ENCODE peak calls at places on chromosomes 12 and 14, in six cellular contexts. One of them, this sample, is unnamed.
A peak's percentile ranks its signal among the peaks of the same experiment; 100 is the strongest.

GRCh38 chr12:58387199-58387598 is 445.8 kb downstream of the ATP23 start:
- DNase-seq in NCI-H748 treated with DMSO at 0.1 percent for 48 hours: no peak
- DNase-seq in effector CD4-positive, alpha-beta T cell: no peak
- DNase-seq in foreskin fibroblast: peak; percentile 64
- DNase-seq in activated T-cell treated with anti-CD3 and anti-CD28 coated beads, Interleukin-2, amount 50 U/mL, for 48 hours: no peak
- DNase-seq in upper lobe of right lung: no peak
- DNase-seq in this sample: no peak

GRCh38 chr12:6092784-6093722 is 31.4 kb downstream of the VWF start:
- DNase-seq in NCI-H748 treated with DMSO at 0.1 percent for 48 hours: no peak
- DNase-seq in effector CD4-positive, alpha-beta T cell: no peak
- DNase-seq in foreskin fibroblast: peak; percentile 92
- DNase-seq in activated T-cell treated with anti-CD3 and anti-CD28 coated beads, Interleukin-2, amount 50 U/mL, for 48 hours: no peak
- DNase-seq in upper lobe of right lung: peak; percentile 80
- DNase-seq in this sample: no peak

GRCh38 chr14:26867171-26867757 is 269.4 kb upstream of the NOVA1 start:
- DNase-seq in NCI-H748 treated with DMSO at 0.1 percent for 48 hours: peak; percentile 55
- DNase-seq in effector CD4-positive, alpha-beta T cell: no peak
- DNase-seq in foreskin fibroblast: no peak
- DNase-seq in activated T-cell treated with anti-CD3 and anti-CD28 coated beads, Interleukin-2, amount 50 U/mL, for 48 hours: no peak
- DNase-seq in upper lobe of right lung: no peak
- DNase-seq in this sample: peak; percentile 24

GRCh38 chr12:26153421-26154154 is 28.8 kb upstream of the BHLHE41 start:
- DNase-seq in NCI-H748 treated with DMSO at 0.1 percent for 48 hours: no peak
- DNase-seq in effector CD4-positive, alpha-beta T cell: no peak
- DNase-seq in foreskin fibroblast: peak; percentile 92
- DNase-seq in activated T-cell treated with anti-CD3 and anti-CD28 coated beads, Interleukin-2, amount 50 U/mL, for 48 hours: no peak
- DNase-seq in upper lobe of right lung: no peak
- DNase-seq in this sample: no peak

GRCh38 chr14:88667555-88668273 is 104.9 kb downstream of the ZC3H14 start:
- DNase-seq in NCI-H748 treated with DMSO at 0.1 percent for 48 hours: peak; percentile 84
- DNase-seq in effector CD4-positive, alpha-beta T cell: peak; percentile 28
- DNase-seq in foreskin fibroblast: peak; percentile 60
- DNase-seq in activated T-cell treated with anti-CD3 and anti-CD28 coated beads, Interleukin-2, amount 50 U/mL, for 48 hours: peak; percentile 42
- DNase-seq in upper lobe of right lung: peak; percentile 51
- DNase-seq in this sample: peak; percentile 57

GRCh38 chr12:38669530-38669929 is 235.9 kb downstream of the CPNE8 start:
- DNase-seq in NCI-H748 treated with DMSO at 0.1 percent for 48 hours: no peak
- DNase-seq in effector CD4-positive, alpha-beta T cell: no peak
- DNase-seq in foreskin fibroblast: no peak
- DNase-seq in activated T-cell treated with anti-CD3 and anti-CD28 coated beads, Interleukin-2, amount 50 U/mL, for 48 hours: no peak
- DNase-seq in upper lobe of right lung: no peak
- DNase-seq in this sample: no peak

GRCh38 chr14:52080171-52080800 is 11.4 kb upstream of the NID2 start:
- DNase-seq in NCI-H748 treated with DMSO at 0.1 percent for 48 hours: no peak
- DNase-seq in effector CD4-positive, alpha-beta T cell: no peak
- DNase-seq in foreskin fibroblast: peak; percentile 77
- DNase-seq in activated T-cell treated with anti-CD3 and anti-CD28 coated beads, Interleukin-2, amount 50 U/mL, for 48 hours: no peak
- DNase-seq in upper lobe of right lung: no peak
- DNase-seq in this sample: no peak

GRCh38 chr14:53881161-53881846 is 75.3 kb downstream of the BMP4 start:
- DNase-seq in NCI-H748 treated with DMSO at 0.1 percent for 48 hours: no peak
- DNase-seq in effector CD4-positive, alpha-beta T cell: no peak
- DNase-seq in foreskin fibroblast: no peak
- DNase-seq in activated T-cell treated with anti-CD3 and anti-CD28 coated beads, Interleukin-2, amount 50 U/mL, for 48 hours: no peak
- DNase-seq in upper lobe of right lung: no peak
- DNase-seq in this sample: no peak

GRCh38 chr14:99647407-99647806 is 2.5 kb downstream of the HHIPL1 start:
- DNase-seq in NCI-H748 treated with DMSO at 0.1 percent for 48 hours: no peak
- DNase-seq in effector CD4-positive, alpha-beta T cell: no peak
- DNase-seq in foreskin fibroblast: no peak
- DNase-seq in activated T-cell treated with anti-CD3 and anti-CD28 coated beads, Interleukin-2, amount 50 U/mL, for 48 hours: no peak
- DNase-seq in upper lobe of right lung: no peak
- DNase-seq in this sample: no peak